ENCODE peak calls at places on chromosomes 16 and 17, in ten cellular contexts. One of them, this sample, is unnamed. For H3K9me3, the result is how much of the 10 kb centered on the place peaks cover.

GRCh38 chr17:32491371-32492280 is 4.8 kb downstream of the CDK5R1 start:
- DNase-seq in endodermal cell: no peak
- DNase-seq in transverse colon: no peak
- DNase-seq in stomach: no peak
- DNase-seq in SK-N-SH: peak
- DNase-seq in endothelial cell of umbilical vein: no peak
- DNase-seq in uterus: no peak
- DNase-seq in esophagus muscularis mucosa: no peak
- DNase-seq in CD8-positive, alpha-beta T cell: no peak
- DNase-seq in lower lobe of right lung: no peak
- DNase-seq in this sample: no peak

GRCh38 chr17:72592242-72592966 is 471.6 kb downstream of the SOX9 start:
- DNase-seq in endodermal cell: peak
- DNase-seq in transverse colon: peak
- DNase-seq in stomach: peak
- DNase-seq in SK-N-SH: peak
- DNase-seq in endothelial cell of umbilical vein: no peak
- DNase-seq in uterus: no peak
- DNase-seq in esophagus muscularis mucosa: no peak
- DNase-seq in CD8-positive, alpha-beta T cell: peak
- DNase-seq in lower lobe of right lung: peak
- DNase-seq in this sample: no peak

GRCh38 chr16:19746561-19746960 is 28.5 kb downstream of the IQCK start:
- DNase-seq in endodermal cell: no peak
- DNase-seq in transverse colon: no peak
- DNase-seq in stomach: no peak
- DNase-seq in SK-N-SH: peak
- DNase-seq in endothelial cell of umbilical vein: peak
- DNase-seq in uterus: no peak
- DNase-seq in esophagus muscularis mucosa: no peak
- DNase-seq in CD8-positive, alpha-beta T cell: no peak
- DNase-seq in lower lobe of right lung: no peak
- DNase-seq in this sample: no peak

GRCh38 chr16:77212736-77213541 is 13.7 kb downstream of the SYCE1L start:
- DNase-seq in endodermal cell: peak
- DNase-seq in transverse colon: peak
- DNase-seq in stomach: peak
- DNase-seq in SK-N-SH: peak
- DNase-seq in endothelial cell of umbilical vein: peak
- DNase-seq in uterus: peak
- DNase-seq in esophagus muscularis mucosa: no peak
- DNase-seq in CD8-positive, alpha-beta T cell: peak
- DNase-seq in lower lobe of right lung: peak
- DNase-seq in this sample: no peak

GRCh38 chr16:819336-819735 is 18.8 kb upstream of the GNG13 start:
- DNase-seq in endodermal cell: no peak
- DNase-seq in transverse colon: no peak
- DNase-seq in stomach: no peak
- DNase-seq in SK-N-SH: no peak
- DNase-seq in endothelial cell of umbilical vein: no peak
- DNase-seq in uterus: no peak
- DNase-seq in esophagus muscularis mucosa: no peak
- DNase-seq in CD8-positive, alpha-beta T cell: peak
- DNase-seq in lower lobe of right lung: no peak
- DNase-seq in this sample: no peak

GRCh38 chr16:79756571-79756970 is 156.0 kb upstream of the MAF start:
- DNase-seq in endodermal cell: no peak
- DNase-seq in transverse colon: no peak
- DNase-seq in stomach: no peak
- DNase-seq in SK-N-SH: no peak
- DNase-seq in endothelial cell of umbilical vein: no peak
- DNase-seq in uterus: no peak
- DNase-seq in esophagus muscularis mucosa: no peak
- DNase-seq in CD8-positive, alpha-beta T cell: no peak
- DNase-seq in lower lobe of right lung: no peak
- DNase-seq in this sample: no peak

GRCh38 chr16:24645739-24646645 is 83.5 kb upstream of the TNRC6A start:
- DNase-seq in endodermal cell: no peak
- DNase-seq in transverse colon: no peak
- DNase-seq in stomach: no peak
- DNase-seq in SK-N-SH: no peak
- DNase-seq in endothelial cell of umbilical vein: peak
- DNase-seq in uterus: peak
- DNase-seq in esophagus muscularis mucosa: no peak
- DNase-seq in CD8-positive, alpha-beta T cell: no peak
- DNase-seq in lower lobe of right lung: no peak
- DNase-seq in this sample: no peak

GRCh38 chr16:22124583-22125284 is 32.4 kb downstream of the VWA3A start:
- DNase-seq in endodermal cell: no peak
- DNase-seq in transverse colon: no peak
- DNase-seq in stomach: no peak
- DNase-seq in SK-N-SH: no peak
- DNase-seq in endothelial cell of umbilical vein: no peak
- DNase-seq in uterus: no peak
- DNase-seq in esophagus muscularis mucosa: no peak
- DNase-seq in CD8-positive, alpha-beta T cell: no peak
- DNase-seq in lower lobe of right lung: no peak
- DNase-seq in this sample: no peak

GRCh38 chr17:413016-413350 is 60.4 kb upstream of the RPH3AL start:
- DNase-seq in endodermal cell: no peak
- DNase-seq in transverse colon: no peak
- DNase-seq in stomach: no peak
- DNase-seq in SK-N-SH: no peak
- DNase-seq in endothelial cell of umbilical vein: no peak
- DNase-seq in uterus: no peak
- DNase-seq in esophagus muscularis mucosa: no peak
- DNase-seq in CD8-positive, alpha-beta T cell: no peak
- DNase-seq in lower lobe of right lung: no peak
- DNase-seq in this sample: no peak

GRCh38 chr17:412211-413015 is 59.8 kb upstream of the RPH3AL start:
- DNase-seq in endodermal cell: peak
- DNase-seq in transverse colon: peak
- DNase-seq in stomach: peak
- DNase-seq in SK-N-SH: peak
- DNase-seq in endothelial cell of umbilical vein: peak
- DNase-seq in uterus: peak
- DNase-seq in esophagus muscularis mucosa: no peak
- DNase-seq in CD8-positive, alpha-beta T cell: peak
- DNase-seq in lower lobe of right lung: no peak
- DNase-seq in this sample: peak

GRCh38 chr17:411416-412120 is 59.0 kb upstream of the RPH3AL start:
- DNase-seq in endodermal cell: no peak
- DNase-seq in transverse colon: no peak
- DNase-seq in stomach: no peak
- DNase-seq in SK-N-SH: no peak
- DNase-seq in endothelial cell of umbilical vein: no peak
- DNase-seq in uterus: no peak
- DNase-seq in esophagus muscularis mucosa: no peak
- DNase-seq in CD8-positive, alpha-beta T cell: no peak
- DNase-seq in lower lobe of right lung: no peak
- DNase-seq in this sample: no peak

GRCh38 chr17:416293-417206 is 63.9 kb upstream of the RPH3AL start:
- DNase-seq in endodermal cell: no peak
- DNase-seq in transverse colon: peak
- DNase-seq in stomach: peak
- DNase-seq in SK-N-SH: no peak
- DNase-seq in endothelial cell of umbilical vein: no peak
- DNase-seq in uterus: no peak
- DNase-seq in esophagus muscularis mucosa: no peak
- DNase-seq in CD8-positive, alpha-beta T cell: no peak
- DNase-seq in lower lobe of right lung: no peak
- DNase-seq in this sample: no peak

DNA sequence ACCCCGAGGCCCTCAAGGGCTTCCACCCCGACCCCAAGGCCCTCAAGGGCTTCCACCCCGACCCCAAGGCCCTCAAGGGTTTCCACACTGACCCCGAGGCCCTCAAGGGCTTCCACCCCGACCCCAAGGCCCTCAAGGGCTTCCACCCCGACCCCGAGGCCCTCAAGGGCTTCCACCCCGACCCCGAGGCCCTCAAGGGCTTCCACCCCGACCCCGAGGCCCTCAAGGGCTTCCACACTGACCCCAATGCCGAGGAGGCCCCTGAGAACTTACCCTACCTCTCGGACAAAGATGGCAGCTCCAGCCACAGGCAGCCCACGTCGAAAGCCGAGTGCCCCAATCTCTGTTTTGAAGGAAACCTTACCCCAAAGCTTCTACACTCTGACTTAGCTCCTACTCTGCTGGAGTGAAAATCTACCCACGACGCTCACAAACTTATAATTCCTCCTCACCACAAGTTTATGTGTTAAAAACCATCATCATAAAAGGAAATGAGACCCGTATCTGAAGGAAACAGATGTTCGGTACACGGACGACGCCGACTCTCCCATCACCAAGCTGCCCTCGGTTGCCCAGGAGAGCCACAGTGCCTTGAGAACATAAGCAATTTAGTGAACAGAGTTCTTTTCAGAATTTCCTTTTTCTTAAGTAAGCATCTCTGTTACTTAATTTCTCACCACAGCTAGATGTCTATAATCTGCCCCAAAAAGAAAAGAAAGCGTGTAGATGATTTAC is 61.3 kb upstream of the RPH3AL start:
- DNase-seq in endodermal cell: no peak
- DNase-seq in transverse colon: no peak
- DNase-seq in stomach: no peak
- DNase-seq in SK-N-SH: no peak
- DNase-seq in endothelial cell of umbilical vein: peak
- DNase-seq in uterus: no peak
- DNase-seq in esophagus muscularis mucosa: no peak
- DNase-seq in CD8-positive, alpha-beta T cell: no peak
- DNase-seq in lower lobe of right lung: no peak
- DNase-seq in this sample: no peak
- H3K4me3 ChIP-seq in endodermal cell: no peak
- H3K4me3 ChIP-seq in transverse colon: no peak
- H3K4me3 ChIP-seq in stomach: no peak
- H3K4me3 ChIP-seq in SK-N-SH: no peak
- H3K4me3 ChIP-seq in endothelial cell of umbilical vein: no peak
- H3K4me3 ChIP-seq in uterus: no peak
- H3K4me3 ChIP-seq in esophagus muscularis mucosa: no peak
- H3K4me3 ChIP-seq in CD8-positive, alpha-beta T cell: no peak
- H3K4me3 ChIP-seq in lower lobe of right lung: no peak
- H3K4me3 ChIP-seq in this sample: no peak

GRCh38 chr17:78278139-78278741 is 46.8 kb downstream of the TMEM235 start:
- DNase-seq in endodermal cell: peak
- DNase-seq in transverse colon: peak
- DNase-seq in stomach: no peak
- DNase-seq in SK-N-SH: no peak
- DNase-seq in endothelial cell of umbilical vein: no peak
- DNase-seq in uterus: no peak
- DNase-seq in esophagus muscularis mucosa: no peak
- DNase-seq in CD8-positive, alpha-beta T cell: no peak
- DNase-seq in lower lobe of right lung: no peak
- DNase-seq in this sample: no peak
- H3K27ac ChIP-seq in endodermal cell: no peak
- H3K27ac ChIP-seq in transverse colon: no peak
- H3K27ac ChIP-seq in stomach: no peak
- H3K27ac ChIP-seq in SK-N-SH: no peak
- H3K27ac ChIP-seq in endothelial cell of umbilical vein: no peak
- H3K27ac ChIP-seq in uterus: no peak
- H3K27ac ChIP-seq in esophagus muscularis mucosa: no peak
- H3K27ac ChIP-seq in CD8-positive, alpha-beta T cell: no peak
- H3K27ac ChIP-seq in lower lobe of right lung: no peak
- H3K27ac ChIP-seq in this sample: no peak

GRCh38 chr16:35743101-35743692 is 2283.8 kb downstream of the TP53TG3F start:
- DNase-seq in endodermal cell: no peak
- DNase-seq in transverse colon: no peak
- DNase-seq in stomach: no peak
- DNase-seq in SK-N-SH: no peak
- DNase-seq in endothelial cell of umbilical vein: no peak
- DNase-seq in uterus: no peak
- DNase-seq in esophagus muscularis mucosa: peak
- DNase-seq in CD8-positive, alpha-beta T cell: no peak
- DNase-seq in lower lobe of right lung: no peak
- DNase-seq in this sample: no peak

GRCh38 chr16:35744716-35745115 is 2285.3 kb downstream of the TP53TG3F start:
- DNase-seq in endodermal cell: no peak
- DNase-seq in transverse colon: no peak
- DNase-seq in stomach: no peak
- DNase-seq in SK-N-SH: no peak
- DNase-seq in endothelial cell of umbilical vein: no peak
- DNase-seq in uterus: no peak
- DNase-seq in esophagus muscularis mucosa: peak
- DNase-seq in CD8-positive, alpha-beta T cell: no peak
- DNase-seq in lower lobe of right lung: no peak
- DNase-seq in this sample: no peak

GRCh38 chr16:35745821-35746248 is 2286.4 kb downstream of the TP53TG3F start:
- DNase-seq in endodermal cell: no peak
- DNase-seq in transverse colon: no peak
- DNase-seq in stomach: no peak
- DNase-seq in SK-N-SH: no peak
- DNase-seq in endothelial cell of umbilical vein: no peak
- DNase-seq in uterus: no peak
- DNase-seq in esophagus muscularis mucosa: peak
- DNase-seq in CD8-positive, alpha-beta T cell: no peak
- DNase-seq in lower lobe of right lung: no peak
- DNase-seq in this sample: no peak

GRCh38 chr16:35745191-35745590 is 2285.8 kb downstream of the TP53TG3F start:
- DNase-seq in endodermal cell: no peak
- DNase-seq in transverse colon: no peak
- DNase-seq in stomach: no peak
- DNase-seq in SK-N-SH: no peak
- DNase-seq in endothelial cell of umbilical vein: no peak
- DNase-seq in uterus: no peak
- DNase-seq in esophagus muscularis mucosa: no peak
- DNase-seq in CD8-positive, alpha-beta T cell: no peak
- DNase-seq in lower lobe of right lung: no peak
- DNase-seq in this sample: no peak

DNA sequence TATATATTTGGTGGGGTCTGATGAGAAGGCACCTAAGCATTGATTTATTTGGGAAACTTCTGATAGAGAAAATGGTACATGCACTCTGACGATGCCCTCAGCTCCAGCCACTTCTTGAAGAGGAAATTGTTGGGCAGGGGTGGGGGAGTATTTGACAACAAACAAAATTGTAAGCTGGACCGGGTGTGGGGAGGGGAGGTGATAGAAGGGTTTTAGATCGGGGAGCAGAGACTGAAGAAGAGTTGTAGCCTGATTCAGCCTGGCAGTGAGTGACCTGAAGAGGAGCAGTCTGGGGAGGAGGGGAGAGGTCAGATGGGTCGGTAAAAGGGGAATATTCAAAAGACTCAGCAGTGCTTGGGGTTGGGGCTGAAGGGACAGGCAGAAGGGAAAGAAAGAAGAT is 2284.7 kb downstream of the TP53TG3F start:
- DNase-seq in endodermal cell: no peak
- DNase-seq in transverse colon: no peak
- DNase-seq in stomach: no peak
- DNase-seq in SK-N-SH: no peak
- DNase-seq in endothelial cell of umbilical vein: no peak
- DNase-seq in uterus: no peak
- DNase-seq in esophagus muscularis mucosa: peak
- DNase-seq in CD8-positive, alpha-beta T cell: no peak
- DNase-seq in lower lobe of right lung: no peak
- DNase-seq in this sample: no peak
- H3K9me3 ChIP-seq in endodermal cell: under half
- H3K9me3 ChIP-seq in transverse colon: under half
- H3K9me3 ChIP-seq in stomach: under half
- H3K9me3 ChIP-seq in SK-N-SH: under half
- H3K9me3 ChIP-seq in endothelial cell of umbilical vein: under half
- H3K9me3 ChIP-seq in uterus: under half
- H3K9me3 ChIP-seq in esophagus muscularis mucosa: under half
- H3K9me3 ChIP-seq in CD8-positive, alpha-beta T cell: under half
- H3K9me3 ChIP-seq in lower lobe of right lung: under half
- H3K9me3 ChIP-seq in this sample: under half

GRCh38 chr16:10388987-10389386 is 3.1 kb downstream of the ATF7IP2 start:
- DNase-seq in endodermal cell: no peak
- DNase-seq in transverse colon: no peak
- DNase-seq in stomach: no peak
- DNase-seq in SK-N-SH: no peak
- DNase-seq in endothelial cell of umbilical vein: no peak
- DNase-seq in uterus: no peak
- DNase-seq in esophagus muscularis mucosa: no peak
- DNase-seq in CD8-positive, alpha-beta T cell: no peak
- DNase-seq in lower lobe of right lung: no peak
- DNase-seq in this sample: no peak
- H3K4me3 ChIP-seq in endodermal cell: no peak
- H3K4me3 ChIP-seq in transverse colon: no peak
- H3K4me3 ChIP-seq in stomach: no peak
- H3K4me3 ChIP-seq in SK-N-SH: no peak
- H3K4me3 ChIP-seq in endothelial cell of umbilical vein: no peak
- H3K4me3 ChIP-seq in uterus: no peak
- H3K4me3 ChIP-seq in esophagus muscularis mucosa: no peak
- H3K4me3 ChIP-seq in CD8-positive, alpha-beta T cell: no peak
- H3K4me3 ChIP-seq in lower lobe of right lung: no peak
- H3K4me3 ChIP-seq in this sample: no peak

This sample was measured in tibial artery.